ENCODE peak calls at places on chromosomes 13 and 19, in ten cellular contexts. T is PC-9, S is IMR-90, W is hepatocyte, D is mammary epithelial cell, V is K562, K is H9, M is HepG2, Z is OCI-LY7, R is GM23248. G is an unnamed sample.

GRCh38 chr19:33157906-33158305 is 26.0 kb downstream of the WDR88 start:
- DNase-seq in T (no peak), S (no peak), W (no peak), D (no peak), V (no peak), K (no peak), M (no peak), Z (no peak), R (no peak), G (no peak)

GRCh38 chr19:6667114-6667627 is 2.8 kb downstream of the TNFSF14 start:
- DNase-seq in T (peak), S (no peak), W (no peak), D (no peak), V (peak), K (no peak), M (no peak), Z (no peak), R (no peak), G (no peak)

GRCh38 chr13:37403776-37404497 is 194.6 kb downstream of the POSTN start:
- DNase-seq in T (no peak), S (peak), W (no peak), D (peak), V (no peak), K (no peak), M (no peak), Z (no peak), R (peak), G (peak)

GRCh38 chr13:111371720-111372119 is 51.3 kb downstream of the TEX29 start:
- DNase-seq in T (no peak), S (no peak), W (no peak), D (no peak), V (no peak), K (no peak), M (no peak), Z (no peak), R (no peak), G (no peak)

GRCh38 chr13:110560606-110561334 is 752 bp downstream of the RAB20 start:
- DNase-seq in T (no peak), S (no peak), W (peak), D (peak), V (peak), K (peak), M (peak), Z (no peak), R (peak), G (peak)

GRCh38 chr13:28231642-28232041 is 93.3 kb downstream of the PAN3 start:
- DNase-seq in T (no peak), S (no peak), W (no peak), D (no peak), V (no peak), K (no peak), M (no peak), Z (no peak), R (no peak), G (no peak)

GRCh38 chr19:34075661-34076091 is 96.6 kb upstream of the LSM14A start:
- DNase-seq in T (no peak), S (no peak), W (no peak), D (no peak), V (no peak), K (no peak), M (no peak), Z (no peak), R (peak), G (no peak)

GRCh38 chr19:29372921-29373797 is 152.6 kb upstream of the VSTM2B start:
- DNase-seq in T (no peak), S (no peak), W (peak), D (no peak), V (no peak), K (peak), M (no peak), Z (no peak), R (no peak), G (no peak)

GRCh38 chr13:26262156-26262555 is 8.2 kb downstream of the CDK8 start:
- DNase-seq in T (no peak), S (no peak), W (no peak), D (no peak), V (no peak), K (no peak), M (no peak), Z (no peak), R (no peak), G (no peak)

GRCh38 chr13:98309569-98310335 is 132.7 kb upstream of the RNF113B start:
- DNase-seq in T (no peak), S (no peak), W (no peak), D (no peak), V (no peak), K (no peak), M (no peak), Z (no peak), R (no peak), G (no peak)

GRCh38 chr13:110330491-110331001 is 23.5 kb downstream of the COL4A2 start:
- DNase-seq in T (no peak), S (peak), W (no peak), D (no peak), V (no peak), K (no peak), M (no peak), Z (no peak), R (peak), G (peak)

GRCh38 chr19:15015946-15016542 is 33.2 kb upstream of the CASP14 start:
- DNase-seq in T (peak), S (no peak), W (peak), D (peak), V (peak), K (peak), M (peak), Z (peak), R (peak), G (no peak)

GRCh38 chr13:28607187-28607955 is 51.6 kb upstream of the POMP start:
- DNase-seq in T (no peak), S (no peak), W (no peak), D (no peak), V (no peak), K (no peak), M (no peak), Z (no peak), R (no peak), G (no peak)

GRCh38 chr19:1308718-1309117 is 23.0 kb downstream of the EFNA2 start:
- DNase-seq in T (no peak), S (no peak), W (no peak), D (no peak), V (peak), K (no peak), M (no peak), Z (no peak), R (no peak), G (no peak)

GRCh38 chr19:45446295-45446694 is 21.5 kb upstream of the FOSB start:
- DNase-seq in T (no peak), S (peak), W (peak), D (peak), V (no peak), K (no peak), M (peak), Z (peak), R (peak), G (peak)

GRCh38 chr19:51398096-51398704 is 7.8 kb upstream of the C19orf84 start:
- DNase-seq in T (no peak), S (peak), W (peak), D (no peak), V (peak), K (no peak), M (peak), Z (peak), R (peak), G (peak)

GRCh38 chr13:80235131-80235530 is 105.8 kb downstream of the SPRY2 start:
- DNase-seq in T (no peak), S (no peak), W (peak), D (no peak), V (no peak), K (no peak), M (no peak), Z (no peak), R (no peak), G (peak)

GRCh38 chr13:27476943-27477681 is 26.7 kb upstream of the MTIF3 start:
- DNase-seq in T (peak), S (peak), W (peak), D (peak), V (no peak), K (no peak), M (peak), Z (peak), R (peak), G (peak)

GRCh38 chr19:19537321-19538048 is 580 bp upstream of the CILP2 start:
- DNase-seq in T (no peak), S (no peak), W (no peak), D (no peak), V (no peak), K (peak), M (no peak), Z (no peak), R (peak), G (peak)

GRCh38 chr19:16342002-16342715 is 17.5 kb downstream of the KLF2 start:
- DNase-seq in T (no peak), S (no peak), W (peak), D (no peak), V (no peak), K (no peak), M (no peak), Z (peak), R (peak), G (peak)

GRCh38 chr19:7534531-7534980 is 961 bp upstream of the PNPLA6 start:
- DNase-seq in T (peak), S (peak), W (peak), D (peak), V (peak), K (peak), M (peak), Z (peak), R (peak), G (peak)

GRCh38 chr19:32691952-32692726 is 518 bp downstream of the NUDT19 start:
- DNase-seq in T (peak), S (peak), W (peak), D (peak), V (peak), K (peak), M (no peak), Z (peak), R (peak), G (peak)

GRCh38 chr13:34208326-34208725 is 390.4 kb downstream of the RFC3 start:
- DNase-seq in T (no peak), S (peak), W (no peak), D (no peak), V (no peak), K (no peak), M (no peak), Z (no peak), R (peak), G (no peak)

GRCh38 chr13:51834581-51835158 is 10.3 kb downstream of the TMEM272 start:
- DNase-seq in T (no peak), S (no peak), W (no peak), D (no peak), V (no peak), K (peak), M (no peak), Z (no peak), R (no peak), G (no peak)

GRCh38 chr19:50328257-50329145 is 676 bp downstream of the KCNC3 start:
- DNase-seq in T (no peak), S (no peak), W (peak), D (no peak), V (peak), K (peak), M (no peak), Z (peak), R (peak), G (no peak)

GRCh38 chr13:96229356-96229755 is 139.4 kb downstream of the HS6ST3 start:
- DNase-seq in T (no peak), S (no peak), W (peak), D (peak), V (peak), K (peak), M (peak), Z (peak), R (peak), G (peak)

GRCh38 chr13:29886446-29886845 is 36.0 kb upstream of the UBL3 start:
- DNase-seq in T (no peak), S (no peak), W (no peak), D (no peak), V (no peak), K (no peak), M (no peak), Z (no peak), R (no peak), G (no peak)

GRCh38 chr19:16608290-16608704 is 19.7 kb downstream of the MED26 start:
- DNase-seq in T (no peak), S (peak), W (peak), D (peak), V (no peak), K (no peak), M (no peak), Z (no peak), R (peak), G (peak)

GRCh38 chr13:99055286-99056073 is 77.6 kb upstream of the DOCK9 start:
- DNase-seq in T (no peak), S (no peak), W (no peak), D (no peak), V (no peak), K (peak), M (no peak), Z (no peak), R (no peak), G (no peak)

GRCh38 chr13:38346764-38347163 is 2.9 kb upstream of the UFM1 start:
- DNase-seq in T (no peak), S (no peak), W (no peak), D (peak), V (no peak), K (no peak), M (no peak), Z (no peak), R (no peak), G (no peak)

GRCh38 chr13:104408733-104409132 is 1342.5 kb upstream of the SLC10A2 start:
- DNase-seq in T (no peak), S (peak), W (no peak), D (peak), V (no peak), K (no peak), M (no peak), Z (no peak), R (no peak), G (peak)

GRCh38 chr19:29882719-29883105 is 59.3 kb upstream of the URI1 start:
- DNase-seq in T (no peak), S (no peak), W (peak), D (no peak), V (no peak), K (peak), M (no peak), Z (no peak), R (no peak), G (no peak)

GRCh38 chr19:16509141-16510061 is 13.2 kb downstream of the C19orf44 start:
- DNase-seq in T (no peak), S (peak), W (no peak), D (peak), V (no peak), K (no peak), M (no peak), Z (no peak), R (no peak), G (peak)

DNA sequence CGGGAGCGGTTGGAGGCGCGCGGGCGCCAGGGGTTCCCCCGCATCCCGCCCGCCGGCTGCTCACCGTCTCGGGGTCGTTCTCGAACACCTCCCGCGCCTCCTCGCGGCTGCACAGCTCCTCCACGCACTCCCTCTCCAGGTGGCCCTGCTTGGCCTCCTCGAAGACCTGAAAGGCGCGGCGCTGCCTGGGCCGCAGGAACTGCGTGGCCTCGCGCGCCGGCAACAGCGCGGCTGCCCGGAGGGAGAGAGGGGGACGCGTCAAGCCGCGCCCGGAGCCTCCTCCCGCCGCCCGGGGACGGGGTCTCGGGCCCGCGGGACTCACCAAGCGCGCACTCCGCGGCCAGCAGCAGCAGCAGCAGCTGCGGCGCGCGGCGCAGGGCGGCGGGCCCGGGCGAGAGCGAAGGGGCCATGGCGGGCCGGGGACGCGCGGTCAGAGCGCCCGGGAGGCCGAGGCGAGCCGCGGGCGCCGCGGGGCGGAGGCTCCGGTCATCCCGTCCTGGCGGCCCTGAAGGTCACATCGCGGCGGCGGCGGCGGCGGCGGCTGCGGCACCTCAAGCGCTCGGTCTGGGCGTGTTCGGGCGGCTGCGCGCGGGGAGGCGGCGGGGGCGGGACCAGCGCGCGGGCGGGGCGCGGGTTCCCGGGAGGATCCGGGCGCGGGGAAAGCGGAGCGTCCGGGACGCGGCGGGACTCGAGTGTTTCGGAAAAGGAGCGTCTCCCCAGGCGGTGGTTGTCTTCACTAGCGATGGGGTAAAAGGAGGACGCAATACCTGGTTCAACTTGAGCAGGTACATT is at the start of gene GAS6:
- DNase-seq in T (peak), S (no peak), W (peak), D (peak), V (peak), K (peak), M (no peak), Z (no peak), R (peak), G (peak)
- H2AFZ ChIP-seq in T (peak), S (peak), W (peak), D (peak), V (peak), K (no peak), M (no peak), Z (no peak), R (peak), G (no peak)

DNA sequence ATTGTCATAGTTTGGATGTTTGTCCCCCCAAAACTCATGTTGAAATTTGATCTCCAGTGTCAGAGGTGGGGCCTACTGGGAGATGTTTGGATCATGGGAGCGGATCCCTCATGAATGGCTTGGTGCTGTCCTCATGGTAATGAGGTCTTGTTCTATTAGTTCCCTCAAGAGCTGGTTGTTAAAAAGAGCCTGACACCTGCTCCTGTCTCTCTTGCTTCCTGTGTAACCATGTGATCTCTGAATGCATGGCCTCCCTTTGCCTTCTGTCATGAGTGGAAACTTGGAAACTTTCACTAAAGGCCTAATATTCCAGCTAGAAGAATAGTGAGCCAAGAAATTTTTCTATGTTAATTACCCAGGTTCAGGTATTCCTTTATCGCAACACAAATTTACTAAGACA is 311.4 kb upstream of the ATXN8OS start:
- DNase-seq in T (no peak), S (no peak), W (no peak), D (no peak), V (no peak), K (no peak), M (no peak), Z (no peak), R (no peak), G (no peak)
- H2AFZ ChIP-seq in T (no peak), S (no peak), W (no peak), D (no peak), V (no peak), K (no peak), M (no peak), Z (no peak), R (no peak), G (no peak)

DNA sequence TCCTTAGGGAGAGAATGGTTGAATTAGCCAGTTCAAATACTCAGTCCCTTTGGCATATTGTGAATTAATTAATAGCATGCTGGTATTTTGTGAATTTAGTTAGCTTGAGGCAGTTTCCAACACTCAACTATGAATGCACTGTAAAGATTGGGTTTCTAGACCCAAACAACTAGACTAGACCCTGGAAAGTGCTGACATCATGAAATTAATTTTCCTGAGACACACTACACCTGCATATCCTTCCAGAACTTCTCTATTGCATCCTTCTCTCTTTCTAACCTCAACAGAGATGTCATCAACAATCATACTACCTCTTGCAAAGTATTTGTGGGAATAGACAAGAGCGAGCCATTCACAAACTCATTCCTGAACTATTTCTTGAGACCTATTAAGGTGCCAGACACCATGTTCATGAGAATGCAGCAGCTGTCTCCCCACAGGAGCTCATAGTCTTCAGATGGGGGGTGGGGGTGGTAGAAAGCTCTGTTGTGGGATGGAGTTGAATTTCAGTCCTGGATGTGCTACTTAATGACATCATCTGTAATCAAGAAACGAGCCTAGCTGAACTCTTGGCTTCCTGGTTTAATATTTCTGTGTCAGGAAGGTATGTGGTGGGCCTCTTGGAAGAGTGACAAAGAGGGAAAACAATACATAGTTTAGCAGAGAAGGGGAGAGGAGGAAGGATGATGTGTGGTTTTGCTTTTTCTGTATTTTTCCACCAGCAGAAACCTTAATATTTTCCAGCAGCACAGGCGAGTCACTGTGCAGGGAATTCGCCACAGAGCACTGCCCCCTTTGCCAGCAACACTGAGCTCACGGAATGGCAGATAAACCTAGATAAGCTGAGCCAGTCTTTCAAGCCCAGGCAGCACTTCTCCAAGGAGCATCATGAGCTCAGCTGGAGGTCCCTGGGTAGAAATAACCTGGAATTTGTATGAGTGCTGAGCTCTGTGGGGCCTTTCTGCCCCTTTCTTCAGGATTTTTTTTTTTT is 53.1 kb upstream of the CYSLTR2 start:
- DNase-seq in T (no peak), S (peak), W (peak), D (peak), V (no peak), K (no peak), M (peak), Z (no peak), R (peak), G (peak)
- H2AFZ ChIP-seq in T (no peak), S (peak), W (no peak), D (peak), V (no peak), K (peak), M (no peak), Z (no peak), R (peak), G (no peak)

DNA sequence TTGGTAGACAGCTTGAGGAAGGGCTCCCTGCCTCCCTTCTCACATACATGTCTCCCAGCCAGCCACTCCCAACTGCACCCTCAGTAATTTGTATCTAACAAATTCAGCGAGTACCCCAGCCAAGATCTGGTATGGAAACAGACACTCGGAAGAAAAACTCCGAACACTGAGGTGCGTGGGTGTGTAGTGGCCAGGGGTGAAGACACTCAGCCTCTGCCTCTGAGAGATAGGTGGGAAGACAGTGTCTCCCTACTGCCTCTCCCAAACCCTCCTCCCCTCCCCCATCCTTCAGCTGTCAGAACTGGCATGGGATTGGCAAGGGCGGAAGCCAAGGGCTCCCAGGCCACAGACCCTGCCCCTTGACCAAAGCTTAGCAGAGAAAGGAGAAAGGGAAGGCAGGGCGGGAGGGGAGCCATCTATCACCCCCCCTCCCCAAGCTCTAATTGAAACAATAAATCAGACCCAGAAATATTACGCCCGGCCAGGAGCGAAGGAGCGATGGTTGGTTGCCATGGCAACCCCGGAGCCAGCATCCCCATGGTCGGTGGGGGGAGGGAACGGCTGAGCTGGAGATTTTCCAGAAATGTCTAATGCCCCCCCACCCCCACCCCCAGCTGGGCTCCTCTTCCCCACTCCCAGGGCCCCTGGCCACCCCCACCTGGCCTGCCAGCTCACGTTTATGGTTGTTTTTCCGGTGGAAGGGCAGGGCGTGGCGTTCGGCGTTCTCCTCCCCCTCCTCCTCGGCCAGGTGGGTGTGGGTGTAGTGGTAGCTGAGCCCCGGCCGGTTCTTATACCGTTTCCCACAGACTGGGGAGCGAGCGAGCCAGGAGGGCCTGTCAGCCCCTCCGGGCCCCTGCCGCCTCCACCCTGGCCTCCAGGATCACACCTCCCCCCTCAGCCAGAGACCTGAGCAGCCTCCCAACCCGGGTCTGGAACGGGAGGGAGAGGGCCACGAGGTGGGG is 7.0 kb downstream of the DPF1 start:
- DNase-seq in T (no peak), S (no peak), W (no peak), D (no peak), V (peak), K (no peak), M (no peak), Z (no peak), R (no peak), G (no peak)
- H2AFZ ChIP-seq in T (no peak), S (no peak), W (no peak), D (no peak), V (no peak), K (no peak), M (no peak), Z (no peak), R (no peak), G (no peak)